ENCODE peak calls at places on chromosomes 7 and 10, in six cellular contexts. B is HepG2, H is A549, X is GM12878, Z is endothelial cell of umbilical vein, Y is K562. K is an unnamed sample.

GRCh38 chr10:66917104-66917503 is 8.7 kb upstream of the LRRTM3 start:
- DNase-seq in B (no peak), H (no peak), X (no peak), Z (no peak), Y (no peak), K (no peak)

GRCh38 chr7:103425177-103425576 is 20.8 kb downstream of the SLC26A5 start:
- DNase-seq in B (no peak), H (no peak), X (no peak), Z (no peak), Y (no peak), K (no peak)

GRCh38 chr10:5552376-5553321 is 27.9 kb downstream of the CALML3 start:
- DNase-seq in B (no peak), H (no peak), X (no peak), Z (no peak), Y (no peak), K (no peak)

GRCh38 chr10:5575144-5575481 is 50.4 kb downstream of the CALML3 start:
- DNase-seq in B (no peak), H (no peak), X (no peak), Z (no peak), Y (no peak), K (no peak)

GRCh38 chr10:30702860-30703259 is 73.3 kb upstream of the LYZL2 start:
- DNase-seq in B (no peak), H (no peak), X (no peak), Z (no peak), Y (no peak), K (no peak)

GRCh38 chr7:152924826-152925411 is 165.4 kb downstream of the ACTR3B start:
- DNase-seq in B (no peak), H (no peak), X (no peak), Z (no peak), Y (no peak), K (no peak)

GRCh38 chr7:44534501-44534900 is 6.6 kb downstream of the NPC1L1 start:
- DNase-seq in B (peak; percentile 54), H (peak; percentile 56), X (no peak), Z (peak; percentile 21), Y (peak; percentile 80), K (peak; percentile 75)

GRCh38 chr10:107692072-107692471 is 527.6 kb upstream of the SORCS1 start:
- DNase-seq in B (no peak), H (no peak), X (no peak), Z (no peak), Y (no peak), K (no peak)

GRCh38 chr7:28623105-28623730 is 210.9 kb downstream of the CREB5 start:
- DNase-seq in B (no peak), H (no peak), X (no peak), Z (no peak), Y (no peak), K (no peak)

GRCh38 chr7:31875424-31875823 is 188.4 kb downstream of the PPP1R17 start:
- DNase-seq in B (no peak), H (peak; percentile 32), X (no peak), Z (peak; percentile 66), Y (no peak), K (peak; percentile 26)

GRCh38 chr7:76396039-76396732 is 13.3 kb downstream of the SSC4D start:
- DNase-seq in B (no peak), H (peak; percentile 60), X (no peak), Z (no peak), Y (peak; percentile 63), K (no peak)

GRCh38 chr10:3803884-3804741 is 19.1 kb upstream of the KLF6 start:
- DNase-seq in B (no peak), H (no peak), X (no peak), Z (peak; percentile 56), Y (peak; percentile 86), K (peak; percentile 74)

GRCh38 chr10:88755753-88756152 is 4.1 kb upstream of the LIPN start:
- DNase-seq in B (no peak), H (no peak), X (no peak), Z (no peak), Y (no peak), K (no peak)

GRCh38 chr10:70513848-70514309 is 35.3 kb downstream of the PALD1 start:
- DNase-seq in B (no peak), H (no peak), X (peak; percentile 51), Z (no peak), Y (no peak), K (no peak)

GRCh38 chr7:32516551-32517082 is 21.3 kb downstream of the AVL9 start:
- DNase-seq in B (no peak), H (no peak), X (no peak), Z (no peak), Y (no peak), K (no peak)

GRCh38 chr10:3102721-3103410 is 35.5 kb downstream of the PFKP start:
- DNase-seq in B (peak; percentile 5), H (peak; percentile 82), X (no peak), Z (peak; percentile 93), Y (no peak), K (no peak)

GRCh38 chr7:151366141-151366871 is 24.7 kb downstream of the NUB1 start:
- DNase-seq in B (no peak), H (no peak), X (no peak), Z (no peak), Y (no peak), K (no peak)

GRCh38 chr10:86730227-86730626 is 26.2 kb upstream of the BMPR1A start:
- DNase-seq in B (peak; percentile 47), H (no peak), X (no peak), Z (no peak), Y (no peak), K (no peak)

GRCh38 chr10:61900829-61901783 is at the start of gene ARID5B:
- DNase-seq in B (peak; percentile 68), H (peak; percentile 68), X (no peak), Z (peak; percentile 59), Y (peak; percentile 78), K (peak; percentile 71)

GRCh38 chr7:65453631-65454030 is 80.0 kb downstream of the ZNF92 start:
- DNase-seq in B (no peak), H (no peak), X (no peak), Z (peak; percentile 24), Y (no peak), K (no peak)

GRCh38 chr7:151695856-151696555 is 176.3 kb upstream of the RHEB start:
- DNase-seq in B (no peak), H (no peak), X (no peak), Z (no peak), Y (no peak), K (no peak)

GRCh38 chr10:110211455-110211843 is 4.0 kb downstream of the MXI1 start:
- DNase-seq in B (no peak), H (no peak), X (no peak), Z (no peak), Y (no peak), K (no peak)

GRCh38 chr10:5040010-5040635 is 36.5 kb upstream of the AKR1C2 start:
- DNase-seq in B (no peak), H (peak; percentile 27), X (no peak), Z (no peak), Y (peak; percentile 21), K (no peak)

GRCh38 chr7:1669486-1669951 is 558 bp upstream of the ELFN1 start:
- DNase-seq in B (no peak), H (peak; percentile 43), X (no peak), Z (no peak), Y (no peak), K (peak; percentile 52)

GRCh38 chr10:58153751-58154150 is 113.9 kb downstream of the IPMK start:
- DNase-seq in B (no peak), H (no peak), X (no peak), Z (no peak), Y (no peak), K (no peak)

GRCh38 chr7:139999516-139999915 is 63.2 kb downstream of the PARP12 start:
- DNase-seq in B (no peak), H (no peak), X (no peak), Z (no peak), Y (no peak), K (no peak)

GRCh38 chr10:126905776-126906703 is 812 bp downstream of the DOCK1 start:
- DNase-seq in B (peak; percentile 41), H (peak; percentile 30), X (no peak), Z (peak; percentile 45), Y (no peak), K (no peak)
- TF ChIP-seq MYC in B (no peak), H (no peak), X (no peak), Z (no peak), Y (no peak), K (no peak)

GRCh38 chr10:51368943-51369342 is 294.7 kb downstream of the PRKG1 start:
- DNase-seq in B (no peak), H (no peak), X (no peak), Z (no peak), Y (no peak), K (no peak)

GRCh38 chr10:51363415-51363814 is 289.1 kb downstream of the PRKG1 start:
- DNase-seq in B (no peak), H (no peak), X (no peak), Z (no peak), Y (no peak), K (no peak)

GRCh38 chr10:51369903-51370302 is 295.6 kb downstream of the PRKG1 start:
- DNase-seq in B (no peak), H (no peak), X (no peak), Z (no peak), Y (no peak), K (no peak)

GRCh38 chr10:51366044-51366443 is 291.8 kb downstream of the PRKG1 start:
- DNase-seq in B (no peak), H (no peak), X (no peak), Z (no peak), Y (no peak), K (no peak)

GRCh38 chr10:51367120-51367519 is 292.8 kb downstream of the PRKG1 start:
- DNase-seq in B (no peak), H (no peak), X (no peak), Z (no peak), Y (no peak), K (no peak)
- H3K4me3 ChIP-seq in B (no peak overlapping the region), H (no peak overlapping the region), X (no peak overlapping the region), Z (no peak overlapping the region), Y (no peak overlapping the region), K (no peak overlapping the region)

GRCh38 chr10:125160856-125161569 is 650 bp upstream of the CTBP2 start:
- DNase-seq in B (no peak), H (peak; percentile 94), X (no peak), Z (peak; percentile 81), Y (peak; percentile 89), K (peak; percentile 97)
- TF ChIP-seq MYC in B (no peak), H (peak; percentile 93), X (no peak), Z (no peak), Y (no peak), K (peak; percentile 94)

GRCh38 chr10:19640864-19641263 is 175.4 kb upstream of the PLXDC2 start:
- DNase-seq in B (no peak), H (no peak), X (no peak), Z (no peak), Y (no peak), K (no peak)

GRCh38 chr10:19634163-19634562 is 182.1 kb upstream of the PLXDC2 start:
- DNase-seq in B (no peak), H (no peak), X (no peak), Z (no peak), Y (no peak), K (no peak)

GRCh38 chr10:19638173-19638872 is 177.9 kb upstream of the PLXDC2 start:
- DNase-seq in B (peak; percentile 66), H (peak; percentile 37), X (no peak), Z (no peak), Y (no peak), K (peak; percentile 29)

DNA sequence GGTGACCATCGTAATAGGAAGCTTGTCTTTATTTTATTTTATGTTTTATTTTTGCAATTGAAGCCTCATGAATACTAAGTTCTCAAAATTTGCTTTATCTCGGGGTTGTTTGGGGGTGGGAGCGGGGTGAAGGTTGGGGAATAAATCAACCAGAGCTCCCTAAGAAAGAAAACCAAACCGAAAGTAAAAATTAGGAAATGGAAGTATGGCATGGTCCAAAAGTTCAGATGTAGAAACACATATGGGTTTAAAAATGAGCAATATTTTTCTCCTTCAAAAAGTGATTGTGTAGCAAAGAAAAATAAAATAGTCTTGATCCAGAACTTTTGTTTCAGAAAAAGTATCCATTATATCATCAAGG is 177.4 kb upstream of the PLXDC2 start:
- DNase-seq in B (no peak), H (no peak), X (no peak), Z (no peak), Y (no peak), K (no peak)
- H3K4me3 ChIP-seq in B (peak overlapping the region; percentile 6), H (peak overlapping the region; percentile 29), X (no peak overlapping the region), Z (no peak overlapping the region), Y (no peak overlapping the region), K (peak overlapping the region; percentile 28)

K was measured in NB4.